ENCODE peak calls at places on chromosomes 4 and X, in five cellular contexts. P, V, I, C and O are unnamed samples.

GRCh38 chr4:172055498-172055897 is 242.3 kb downstream of the GALNTL6 start:
- DNase-seq in C (no peak), P (no peak), V (no peak), I (no peak), O (no peak)

GRCh38 chr4:188106454-188106853 is 2.9 kb downstream of the TRIML2 start:
- DNase-seq in P (no peak), V (no peak), I (no peak), C (peak; percentile 45), O (no peak)

GRCh38 chr4:28730304-28730703 is 1869.7 kb downstream of the STIM2 start:
- DNase-seq in C (no peak), V (no peak), I (no peak), P (no peak), O (no peak)

GRCh38 chr4:1309261-1310010 is 19.7 kb downstream of the MAEA start:
- DNase-seq in V (no peak), I (peak; percentile 74), P (no peak), C (peak; percentile 100), O (peak; percentile 98)

GRCh38 chr4:58451707-58452106 is 1341.5 kb upstream of the IGFBP7 start:
- DNase-seq in C (no peak), P (no peak), I (no peak), V (no peak), O (no peak)

GRCh38 chrX:24124227-24124799 is 25.2 kb upstream of the ZFX start:
- DNase-seq in I (no peak), P (no peak), C (no peak), V (no peak), O (no peak)

GRCh38 chrX:46180258-46180687 is 364.9 kb downstream of the ZNF674 start:
- DNase-seq in C (peak; percentile 35), P (no peak), V (peak; percentile 6), I (no peak), O (peak; percentile 64)

GRCh38 chr4:92952426-92952825 is 648.7 kb downstream of the GRID2 start:
- DNase-seq in C (no peak), I (no peak), V (no peak), P (no peak), O (no peak)

GRCh38 chr4:7157140-7157488 is 35.2 kb upstream of the SORCS2 start:
- DNase-seq in I (no peak), V (no peak), C (no peak), P (no peak), O (no peak)

GRCh38 chr4:14149469-14150030 is 522.0 kb upstream of the BOD1L1 start:
- DNase-seq in C (no peak), I (no peak), V (no peak), P (no peak), O (no peak)

GRCh38 chrX:129606918-129607317 is 47.8 kb downstream of the APLN start:
- DNase-seq in P (peak; percentile 62), I (peak; percentile 69), V (peak; percentile 43), C (peak; percentile 94), O (peak; percentile 80)

GRCh38 chrX:41302293-41302868 is 31.6 kb upstream of the DDX3X start:
- DNase-seq in I (no peak), C (peak; percentile 19), P (no peak), V (no peak), O (peak; percentile 42)

GRCh38 chrX:104183685-104184084 is 17.4 kb downstream of the FAM199X start:
- DNase-seq in I (no peak), C (no peak), V (no peak), P (no peak), O (no peak)

GRCh38 chr4:117784266-117784665 is 250.0 kb upstream of the NDST3 start:
- DNase-seq in P (no peak), C (no peak), I (no peak), V (no peak), O (no peak)

GRCh38 chr4:60450054-60450453 is 750.1 kb upstream of the ADGRL3 start:
- DNase-seq in C (no peak), P (no peak), I (no peak), V (no peak), O (peak; percentile 50)
- TF ChIP-seq CTCF in C (no peak), P (no peak), I (no peak), V (no peak), O (peak; percentile 56)

GRCh38 chrX:81202989-81203388 is 1.1 kb downstream of the SH3BGRL start:
- DNase-seq in I (no peak), P (no peak), V (no peak), C (no peak), O (no peak)
- H3K27ac ChIP-seq in I (peak overlapping the region; percentile 85), P (peak overlapping the region; percentile 88), V (no peak overlapping the region), C (peak overlapping the region; percentile 86), O (no peak overlapping the region)

GRCh38 chrX:110924871-110925270 is 129.3 kb upstream of the CHRDL1 start:
- DNase-seq in C (no peak), P (no peak), I (no peak), V (no peak), O (no peak)
- TF ChIP-seq CTCF in C (no peak), P (no peak), I (no peak), V (no peak), O (no peak)

DNA sequence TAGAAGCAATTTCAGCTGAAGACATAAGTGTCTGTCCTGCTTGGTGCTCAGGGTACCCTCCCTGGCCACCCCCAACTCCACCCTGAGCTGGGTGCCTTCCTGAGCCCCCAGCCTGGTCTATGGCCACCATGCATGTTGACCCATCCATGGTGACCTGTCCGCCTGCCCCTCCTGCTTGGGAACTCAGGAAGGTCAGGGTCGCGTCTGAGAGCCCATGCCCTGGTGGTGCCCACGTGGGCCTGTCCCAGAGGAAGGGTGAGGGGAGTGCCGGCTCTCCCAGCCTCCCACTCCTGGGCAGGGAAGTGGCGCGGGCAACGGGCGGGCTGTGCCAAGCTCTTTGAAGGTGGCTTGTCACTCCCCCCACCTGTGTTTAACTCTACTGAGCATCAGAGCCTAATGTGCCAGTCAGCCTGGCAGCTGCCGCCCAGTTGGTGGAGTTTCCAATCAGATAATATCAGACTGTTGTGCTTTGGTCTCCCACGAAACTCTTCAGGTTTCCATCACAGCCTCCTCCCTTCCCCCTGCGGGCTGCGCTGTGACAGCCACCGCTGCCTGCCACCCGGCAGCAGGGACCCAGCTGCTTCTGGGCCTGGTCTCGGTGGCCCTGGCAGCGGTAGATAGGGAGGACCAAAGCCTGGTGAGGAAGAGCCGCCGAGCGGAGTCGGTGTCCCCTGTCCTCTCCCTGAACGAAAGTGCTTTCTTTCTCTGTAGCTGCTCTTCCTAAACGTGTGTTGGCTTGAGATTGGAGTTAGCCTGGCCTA is 4.8 kb downstream of the SH3BP2 start:
- DNase-seq in I (peak; percentile 87), V (no peak), C (peak; percentile 14), P (no peak), O (no peak)
- H3K27ac ChIP-seq in I (peak overlapping the region; percentile 80), V (no peak overlapping the region), C (no peak overlapping the region), P (peak overlapping the region; percentile 88), O (no peak overlapping the region)

GRCh38 chr4:38781854-38782261 is 932 bp downstream of the TLR10 start:
- DNase-seq in C (no peak), P (no peak), I (no peak), V (no peak), O (no peak)

GRCh38 chr4:38784141-38784540 is 1.4 kb upstream of the TLR10 start:
- DNase-seq in I (no peak), C (no peak), P (no peak), V (no peak), O (no peak)

GRCh38 chr4:38785041-38785790 is 2.4 kb upstream of the TLR10 start:
- DNase-seq in C (no peak), V (no peak), I (no peak), P (no peak), O (no peak)

GRCh38 chr4:38782452-38783108 is at the start of gene TLR10:
- DNase-seq in C (no peak), P (peak; percentile 19), V (peak; percentile 71), I (peak; percentile 57), O (peak; percentile 66)

DNA sequence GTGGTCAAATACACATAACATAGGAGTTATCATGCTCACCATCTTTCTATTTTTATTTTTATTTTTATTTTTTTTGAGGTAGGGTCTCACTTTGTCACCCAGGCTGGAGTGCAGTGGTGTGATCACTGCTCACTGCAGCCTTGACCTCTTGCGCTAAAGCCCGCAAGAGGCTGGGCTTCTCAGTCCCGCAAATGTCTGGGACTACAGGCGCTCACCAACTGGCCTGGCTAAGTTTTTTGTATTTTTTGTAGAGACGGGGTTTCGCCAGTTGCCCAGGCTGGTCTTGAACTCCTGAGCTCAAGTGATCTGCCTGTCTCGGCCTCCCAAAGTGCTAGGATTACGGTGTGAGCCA is 295 bp upstream of the TLR10 start:
- DNase-seq in V (no peak), I (no peak), C (no peak), P (no peak), O (peak; percentile 48)
- TF ChIP-seq CTCF in V (no peak), I (no peak), C (no peak), P (no peak), O (peak; percentile 20)